ENCODE peak calls at places on chromosomes 6 and 20, in ten cellular contexts. G is fibroblast of pulmonary artery, D is uterus, V is OCI-LY7, Z is lower leg skin, P is ovary, N is astrocyte of the spinal cord, A is mammary epithelial cell, S is GM13977, B is suprapubic skin. I is an unnamed sample.

GRCh38 chr6:7650876-7651275 is 60.9 kb downstream of the SNRNP48 start:
- DNase-seq in V (no peak), P (no peak), N (no peak), G (no peak), S (no peak), B (no peak), Z (no peak), A (no peak), D (no peak), I (no peak)

GRCh38 chr6:84280030-84280429 is 52.6 kb upstream of the CEP162 start:
- DNase-seq in B (no peak), N (no peak), Z (no peak), D (no peak), V (no peak), A (peak; percentile 29), P (no peak), G (no peak), S (no peak), I (no peak)

GRCh38 chr6:65126667-65127066 is 580.4 kb downstream of the EYS start:
- DNase-seq in P (no peak), S (no peak), A (no peak), B (no peak), N (no peak), V (no peak), D (no peak), G (no peak), Z (no peak), I (no peak)

GRCh38 chr6:55175078-55175777 is 913 bp downstream of the HCRTR2 start:
- DNase-seq in Z (no peak), P (no peak), V (no peak), S (no peak), G (no peak), B (no peak), D (no peak), A (no peak), N (no peak), I (no peak)

GRCh38 chr6:29827579-29828470 is at the start of gene HLA-G:
- DNase-seq in Z (no peak), B (no peak), G (no peak), A (no peak), S (peak; percentile 36), D (no peak), V (no peak), P (no peak), N (no peak), I (no peak)

GRCh38 chr6:90237350-90237990 is 59.2 kb downstream of the BACH2 start:
- DNase-seq in A (no peak), V (no peak), B (no peak), S (no peak), D (no peak), Z (no peak), P (no peak), N (no peak), G (no peak), I (no peak)

GRCh38 chr6:123962508-123962907 is 158.8 kb downstream of the NKAIN2 start:
- DNase-seq in G (no peak), D (no peak), N (no peak), A (peak; percentile 18), S (no peak), B (no peak), V (no peak), P (no peak), Z (peak; percentile 32), I (no peak)

GRCh38 chr6:24933868-24934401 is 1.8 kb downstream of the RIPOR2 start:
- DNase-seq in V (peak; percentile 80), P (no peak), B (no peak), G (peak; percentile 21), A (no peak), Z (no peak), S (no peak), D (no peak), N (no peak), I (no peak)

GRCh38 chr20:44650777-44651493 is 564 bp downstream of the ADA start:
- DNase-seq in G (no peak), B (no peak), P (no peak), Z (no peak), V (peak; percentile 68), N (no peak), S (no peak), A (no peak), D (peak; percentile 38), I (no peak)

GRCh38 chr20:44649976-44650375 is 1.5 kb downstream of the ADA start:
- DNase-seq in D (no peak), N (no peak), S (no peak), G (no peak), B (no peak), Z (no peak), A (no peak), V (peak; percentile 27), P (no peak), I (no peak)

GRCh38 chr20:44648579-44648978 is 2.9 kb downstream of the ADA start:
- DNase-seq in A (no peak), D (no peak), S (no peak), P (no peak), N (no peak), Z (no peak), B (no peak), G (no peak), V (peak; percentile 40), I (no peak)

GRCh38 chr20:44653536-44653935 is 2.0 kb upstream of the ADA start:
- DNase-seq in N (no peak), V (no peak), A (no peak), B (no peak), S (no peak), Z (no peak), P (no peak), G (no peak), D (no peak), I (no peak)

DNA sequence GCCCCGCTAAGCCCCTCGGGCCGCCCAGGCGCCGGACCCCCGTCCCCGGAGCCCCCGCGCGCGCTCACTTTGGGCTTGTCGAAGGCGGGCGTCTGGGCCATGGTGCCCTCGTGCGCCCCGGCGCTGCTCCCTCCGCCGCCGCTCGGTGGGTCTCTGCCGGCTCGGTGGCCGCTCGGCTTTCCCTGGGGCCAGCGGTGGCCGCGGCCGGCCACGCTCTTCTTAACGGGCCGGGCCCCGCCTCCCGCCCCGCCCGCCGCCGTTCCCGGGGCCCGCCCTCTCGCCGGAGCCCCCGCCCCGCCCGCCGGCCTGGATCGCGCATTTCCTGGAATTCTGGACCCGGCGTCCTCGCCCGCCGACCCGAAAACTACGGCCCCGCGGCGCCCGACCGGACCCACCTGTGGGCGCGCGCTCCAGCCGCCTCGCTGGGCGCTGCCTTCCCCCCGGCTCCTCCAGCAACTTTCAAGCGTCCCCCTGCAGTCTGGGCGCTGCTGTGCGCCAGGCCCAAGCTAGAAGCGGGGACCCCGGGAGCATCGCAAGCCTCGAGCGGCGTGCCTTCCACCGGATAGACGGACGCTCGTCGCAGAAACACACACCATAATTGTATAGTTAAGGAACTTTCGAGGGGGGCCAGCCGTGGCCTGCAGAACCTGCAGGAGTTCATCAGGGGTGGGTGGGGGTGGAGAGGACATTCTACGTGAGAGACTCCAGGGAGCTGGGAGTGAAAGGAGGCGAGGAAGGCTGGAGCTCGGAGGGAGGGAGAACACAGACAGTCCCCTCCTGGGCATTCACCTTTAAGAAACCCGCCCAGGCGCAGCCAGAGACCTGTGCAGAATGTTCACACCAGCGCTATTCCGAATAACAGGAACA is at the start of gene ADA:
- DNase-seq in V (peak; percentile 78), D (peak; percentile 67), G (peak; percentile 41), Z (no peak), B (no peak), A (peak; percentile 63), N (peak; percentile 52), P (peak; percentile 58), S (peak; percentile 56), I (peak; percentile 28)
- TF ChIP-seq CTCF in V (no peak), D (no peak), G (no peak), Z (no peak), B (no peak), A (no peak), N (no peak), P (no peak), S (no peak), I (no peak)

DNA sequence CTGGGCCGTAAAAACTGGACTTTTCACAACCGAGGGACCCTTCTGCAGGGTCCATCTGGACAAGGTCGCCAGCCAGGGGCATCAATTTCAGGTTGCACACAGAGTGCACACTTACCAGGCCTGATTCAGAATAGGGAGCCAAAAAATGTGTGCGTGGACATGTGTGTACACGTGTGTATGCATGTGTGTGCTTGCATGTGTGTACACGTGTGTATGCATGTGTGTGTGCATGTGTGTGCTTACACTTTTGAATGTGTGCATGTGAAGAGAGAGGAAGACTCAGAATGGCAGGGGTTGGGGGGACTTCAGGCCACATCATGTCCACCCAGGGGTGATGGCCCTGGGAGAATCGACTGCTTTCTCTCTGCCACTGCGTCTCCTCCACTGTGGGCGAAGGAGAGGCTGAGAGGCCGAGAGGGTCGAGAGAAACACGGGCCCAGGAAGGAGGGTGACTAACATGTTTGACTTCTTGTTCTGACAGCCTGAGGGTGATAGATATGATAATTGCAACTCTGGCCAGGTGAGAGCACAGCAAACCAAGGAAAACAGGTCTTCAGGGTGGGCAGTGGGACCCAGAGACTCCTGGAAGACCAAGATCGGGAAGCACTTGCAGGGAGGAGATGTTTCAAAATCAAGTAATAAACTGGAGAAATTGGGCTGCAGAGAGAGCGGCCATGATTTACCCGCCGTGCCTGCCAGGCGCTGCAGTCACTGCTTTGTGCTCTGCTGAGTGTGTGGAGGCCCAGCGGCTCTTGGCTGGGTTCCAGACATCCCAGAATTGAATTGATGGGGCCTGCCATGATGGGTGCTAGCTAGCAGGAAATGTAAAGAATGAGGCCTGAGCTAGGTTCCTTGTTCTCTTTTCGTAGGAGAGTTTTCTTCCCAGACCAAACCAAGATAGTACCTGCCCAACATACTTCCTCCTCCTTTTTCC is 310.8 kb downstream of the QKI start:
- DNase-seq in G (no peak), S (no peak), P (no peak), B (no peak), V (no peak), A (no peak), D (no peak), Z (no peak), N (no peak), I (no peak)
- TF ChIP-seq CTCF in G (no peak), S (no peak), P (no peak), B (no peak), V (no peak), A (no peak), D (no peak), Z (no peak), N (no peak), I (no peak)

GRCh38 chr20:14335122-14335521 is 2.3 kb downstream of the FLRT3 start:
- DNase-seq in N (no peak), G (no peak), P (no peak), D (no peak), V (no peak), B (no peak), Z (no peak), A (no peak), S (no peak), I (no peak)

GRCh38 chr20:14334306-14334930 is 3.0 kb downstream of the FLRT3 start:
- DNase-seq in Z (no peak), N (peak; percentile 67), V (peak; percentile 1), D (peak; percentile 18), G (peak; percentile 70), P (peak; percentile 48), S (no peak), B (no peak), A (peak; percentile 70), I (no peak)

GRCh38 chr20:14336667-14337066 is 745 bp downstream of the FLRT3 start:
- DNase-seq in S (no peak), G (peak; percentile 30), D (no peak), P (no peak), Z (no peak), N (no peak), B (no peak), A (peak; percentile 43), V (no peak), I (no peak)

GRCh38 chr20:14333734-14334133 is 3.7 kb downstream of the FLRT3 start:
- DNase-seq in Z (no peak), S (no peak), G (no peak), N (no peak), P (no peak), B (no peak), A (no peak), D (no peak), V (no peak), I (no peak)

GRCh38 chr20:14337400-14338171 is at the start of gene FLRT3:
- DNase-seq in A (peak; percentile 98), V (peak; percentile 43), S (peak; percentile 34), P (peak; percentile 74), G (peak; percentile 98), D (peak; percentile 69), B (no peak), N (peak; percentile 97), Z (peak; percentile 71), I (no peak)
- TF ChIP-seq CTCF in A (peak; percentile 94), V (peak; percentile 73), S (peak; percentile 76), P (peak; percentile 53), G (peak; percentile 85), D (peak; percentile 63), B (peak; percentile 40), N (peak; percentile 85), Z (peak; percentile 34), I (peak; percentile 91)

DNA sequence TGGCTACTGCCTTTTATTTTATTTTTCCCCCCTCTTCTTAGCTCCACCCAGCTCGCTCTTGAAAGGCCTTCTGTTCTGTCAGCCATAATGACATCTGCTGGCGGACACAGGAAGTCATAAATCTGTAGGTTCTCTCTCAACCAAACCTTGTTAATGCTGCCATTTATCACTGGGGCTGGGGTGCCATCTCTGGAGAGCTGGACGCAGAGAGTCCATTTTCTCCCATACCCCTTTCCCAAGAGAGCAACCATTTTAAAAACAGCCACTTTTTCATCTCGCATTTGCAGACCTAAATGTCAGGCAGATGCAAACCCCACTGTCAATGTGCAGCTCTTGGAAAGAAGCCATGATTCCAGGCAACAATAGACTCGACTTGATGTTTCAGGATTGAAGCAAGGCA is 13.0 kb upstream of the TSHZ2 start:
- DNase-seq in N (peak; percentile 7), V (peak; percentile 76), B (no peak), S (no peak), A (no peak), G (no peak), Z (no peak), P (no peak), D (no peak), I (no peak)
- TF ChIP-seq CTCF in N (no peak), V (peak; percentile 67), B (no peak), S (no peak), A (no peak), G (no peak), Z (no peak), P (no peak), D (no peak), I (peak; percentile 13)